ENCODE peak calls at places on chromosome 4, in eight cellular contexts. One of them, this sample, is unnamed.

GRCh38 chr4:173991321-173991720 is 292.1 kb downstream of the FBXO8 start:
- DNase-seq in left lobe of liver: no peak
- DNase-seq in A549: no peak
- DNase-seq in MCF 10A: no peak
- DNase-seq in NCI-H2081 treated with DMSO at 0.1 percent for 48 hours: no peak
- DNase-seq in activated naive CD8-positive, alpha-beta T cell treated with anti-CD3 and anti-CD28 coated beads, Interleukin-2, amount 10 ng/mL, durations not matched to agents 7 days and 5 days: no peak
- DNase-seq in fibroblast of pulmonary artery: no peak
- DNase-seq in ACHN: no peak
- DNase-seq in this sample: no peak

GRCh38 chr4:160835789-160836188 is 1328.0 kb downstream of the FSTL5 start:
- DNase-seq in left lobe of liver: no peak
- DNase-seq in A549: no peak
- DNase-seq in MCF 10A: peak
- DNase-seq in NCI-H2081 treated with DMSO at 0.1 percent for 48 hours: no peak
- DNase-seq in activated naive CD8-positive, alpha-beta T cell treated with anti-CD3 and anti-CD28 coated beads, Interleukin-2, amount 10 ng/mL, durations not matched to agents 7 days and 5 days: no peak
- DNase-seq in fibroblast of pulmonary artery: no peak
- DNase-seq in ACHN: no peak
- DNase-seq in this sample: no peak

GRCh38 chr4:120052840-120053239 is 13.8 kb downstream of the MAD2L1 start:
- DNase-seq in left lobe of liver: no peak
- DNase-seq in A549: no peak
- DNase-seq in MCF 10A: peak
- DNase-seq in NCI-H2081 treated with DMSO at 0.1 percent for 48 hours: peak
- DNase-seq in activated naive CD8-positive, alpha-beta T cell treated with anti-CD3 and anti-CD28 coated beads, Interleukin-2, amount 10 ng/mL, durations not matched to agents 7 days and 5 days: no peak
- DNase-seq in fibroblast of pulmonary artery: peak
- DNase-seq in ACHN: peak
- DNase-seq in this sample: no peak

GRCh38 chr4:76212851-76213414 is 691 bp downstream of the SCARB2 start:
- DNase-seq in left lobe of liver: no peak
- DNase-seq in A549: peak
- DNase-seq in MCF 10A: peak
- DNase-seq in NCI-H2081 treated with DMSO at 0.1 percent for 48 hours: no peak
- DNase-seq in activated naive CD8-positive, alpha-beta T cell treated with anti-CD3 and anti-CD28 coated beads, Interleukin-2, amount 10 ng/mL, durations not matched to agents 7 days and 5 days: peak
- DNase-seq in fibroblast of pulmonary artery: no peak
- DNase-seq in ACHN: peak
- DNase-seq in this sample: no peak

GRCh38 chr4:84279678-84280077 is 219.4 kb downstream of the NKX6-1 start:
- DNase-seq in left lobe of liver: no peak
- DNase-seq in A549: no peak
- DNase-seq in MCF 10A: peak
- DNase-seq in NCI-H2081 treated with DMSO at 0.1 percent for 48 hours: no peak
- DNase-seq in activated naive CD8-positive, alpha-beta T cell treated with anti-CD3 and anti-CD28 coated beads, Interleukin-2, amount 10 ng/mL, durations not matched to agents 7 days and 5 days: no peak
- DNase-seq in fibroblast of pulmonary artery: no peak
- DNase-seq in ACHN: peak
- DNase-seq in this sample: no peak

GRCh38 chr4:79514637-79515320 is 106.8 kb upstream of the GK2 start:
- DNase-seq in left lobe of liver: no peak
- DNase-seq in A549: no peak
- DNase-seq in MCF 10A: no peak
- DNase-seq in NCI-H2081 treated with DMSO at 0.1 percent for 48 hours: no peak
- DNase-seq in activated naive CD8-positive, alpha-beta T cell treated with anti-CD3 and anti-CD28 coated beads, Interleukin-2, amount 10 ng/mL, durations not matched to agents 7 days and 5 days: no peak
- DNase-seq in fibroblast of pulmonary artery: no peak
- DNase-seq in ACHN: no peak
- DNase-seq in this sample: no peak

GRCh38 chr4:48974979-48975640 is 11.0 kb upstream of the CWH43 start:
- DNase-seq in left lobe of liver: no peak
- DNase-seq in A549: no peak
- DNase-seq in MCF 10A: no peak
- DNase-seq in NCI-H2081 treated with DMSO at 0.1 percent for 48 hours: no peak
- DNase-seq in activated naive CD8-positive, alpha-beta T cell treated with anti-CD3 and anti-CD28 coated beads, Interleukin-2, amount 10 ng/mL, durations not matched to agents 7 days and 5 days: no peak
- DNase-seq in fibroblast of pulmonary artery: no peak
- DNase-seq in ACHN: no peak
- DNase-seq in this sample: no peak

GRCh38 chr4:20026456-20026855 is 225.2 kb upstream of the SLIT2 start:
- DNase-seq in left lobe of liver: no peak
- DNase-seq in A549: no peak
- DNase-seq in MCF 10A: no peak
- DNase-seq in NCI-H2081 treated with DMSO at 0.1 percent for 48 hours: no peak
- DNase-seq in activated naive CD8-positive, alpha-beta T cell treated with anti-CD3 and anti-CD28 coated beads, Interleukin-2, amount 10 ng/mL, durations not matched to agents 7 days and 5 days: no peak
- DNase-seq in fibroblast of pulmonary artery: peak
- DNase-seq in ACHN: no peak
- DNase-seq in this sample: no peak

GRCh38 chr4:80017125-80017854 is 55.7 kb downstream of the ANTXR2 start:
- DNase-seq in left lobe of liver: no peak
- DNase-seq in A549: no peak
- DNase-seq in MCF 10A: peak
- DNase-seq in NCI-H2081 treated with DMSO at 0.1 percent for 48 hours: no peak
- DNase-seq in activated naive CD8-positive, alpha-beta T cell treated with anti-CD3 and anti-CD28 coated beads, Interleukin-2, amount 10 ng/mL, durations not matched to agents 7 days and 5 days: no peak
- DNase-seq in fibroblast of pulmonary artery: peak
- DNase-seq in ACHN: peak
- DNase-seq in this sample: no peak

GRCh38 chr4:152938237-152938969 is 2.3 kb downstream of the FHDC1 start:
- DNase-seq in left lobe of liver: no peak
- DNase-seq in A549: no peak
- DNase-seq in MCF 10A: no peak
- DNase-seq in NCI-H2081 treated with DMSO at 0.1 percent for 48 hours: no peak
- DNase-seq in activated naive CD8-positive, alpha-beta T cell treated with anti-CD3 and anti-CD28 coated beads, Interleukin-2, amount 10 ng/mL, durations not matched to agents 7 days and 5 days: no peak
- DNase-seq in fibroblast of pulmonary artery: no peak
- DNase-seq in ACHN: no peak
- DNase-seq in this sample: peak

GRCh38 chr4:52939739-52940138 is 77.6 kb downstream of the RASL11B start:
- DNase-seq in left lobe of liver: no peak
- DNase-seq in A549: no peak
- DNase-seq in MCF 10A: no peak
- DNase-seq in NCI-H2081 treated with DMSO at 0.1 percent for 48 hours: no peak
- DNase-seq in activated naive CD8-positive, alpha-beta T cell treated with anti-CD3 and anti-CD28 coated beads, Interleukin-2, amount 10 ng/mL, durations not matched to agents 7 days and 5 days: no peak
- DNase-seq in fibroblast of pulmonary artery: no peak
- DNase-seq in ACHN: no peak
- DNase-seq in this sample: no peak

This sample was measured in NCI-H1092.